ENCODE peak calls at places on chromosomes 11 and 22, in nine cellular contexts. One of them, this sample, is unnamed.

GRCh38 chr11:12864316-12865156 is 144.6 kb upstream of the RASSF10 start:
- DNase-seq in islet precursor cell: peak
- DNase-seq in SJSA1: peak
- DNase-seq in stimulated activated CD4-positive, alpha-beta T cell treated with anti-CD3 and anti-CD28 coated beads, Interleukin-2, amount 100 ng/mL, for 48 hours: no peak
- DNase-seq in posterior cingulate gyrus: no peak
- DNase-seq in lower lobe of right lung: no peak
- DNase-seq in Caco-2: peak
- DNase-seq in NCI-H1092 treated with DMSO at 0.1 percent for 48 hours: peak
- DNase-seq in Caki2: no peak
- DNase-seq in this sample: peak

GRCh38 chr11:1276061-1276790 is 33.2 kb downstream of the TOLLIP start:
- DNase-seq in islet precursor cell: no peak
- DNase-seq in SJSA1: no peak
- DNase-seq in stimulated activated CD4-positive, alpha-beta T cell treated with anti-CD3 and anti-CD28 coated beads, Interleukin-2, amount 100 ng/mL, for 48 hours: no peak
- DNase-seq in posterior cingulate gyrus: peak
- DNase-seq in lower lobe of right lung: no peak
- DNase-seq in Caco-2: no peak
- DNase-seq in NCI-H1092 treated with DMSO at 0.1 percent for 48 hours: no peak
- DNase-seq in Caki2: no peak
- DNase-seq in this sample: no peak

GRCh38 chr22:26452236-26453016 is 23.4 kb downstream of the ASPHD2 start:
- DNase-seq in islet precursor cell: no peak
- DNase-seq in SJSA1: no peak
- DNase-seq in stimulated activated CD4-positive, alpha-beta T cell treated with anti-CD3 and anti-CD28 coated beads, Interleukin-2, amount 100 ng/mL, for 48 hours: no peak
- DNase-seq in posterior cingulate gyrus: no peak
- DNase-seq in lower lobe of right lung: no peak
- DNase-seq in Caco-2: no peak
- DNase-seq in NCI-H1092 treated with DMSO at 0.1 percent for 48 hours: no peak
- DNase-seq in Caki2: no peak
- DNase-seq in this sample: no peak

GRCh38 chr22:25348391-25348790 is 129.0 kb downstream of the CRYBB2 start:
- DNase-seq in islet precursor cell: no peak
- DNase-seq in SJSA1: no peak
- DNase-seq in stimulated activated CD4-positive, alpha-beta T cell treated with anti-CD3 and anti-CD28 coated beads, Interleukin-2, amount 100 ng/mL, for 48 hours: no peak
- DNase-seq in posterior cingulate gyrus: no peak
- DNase-seq in lower lobe of right lung: no peak
- DNase-seq in Caco-2: no peak
- DNase-seq in NCI-H1092 treated with DMSO at 0.1 percent for 48 hours: no peak
- DNase-seq in Caki2: no peak
- DNase-seq in this sample: no peak

GRCh38 chr11:266676-267439 is 11.3 kb upstream of the NLRP6 start:
- DNase-seq in islet precursor cell: no peak
- DNase-seq in SJSA1: no peak
- DNase-seq in stimulated activated CD4-positive, alpha-beta T cell treated with anti-CD3 and anti-CD28 coated beads, Interleukin-2, amount 100 ng/mL, for 48 hours: no peak
- DNase-seq in posterior cingulate gyrus: no peak
- DNase-seq in lower lobe of right lung: no peak
- DNase-seq in Caco-2: no peak
- DNase-seq in NCI-H1092 treated with DMSO at 0.1 percent for 48 hours: no peak
- DNase-seq in Caki2: peak
- DNase-seq in this sample: no peak

GRCh38 chr11:35610636-35611035 is 7.6 kb upstream of the FJX1 start:
- DNase-seq in islet precursor cell: no peak
- DNase-seq in SJSA1: no peak
- DNase-seq in stimulated activated CD4-positive, alpha-beta T cell treated with anti-CD3 and anti-CD28 coated beads, Interleukin-2, amount 100 ng/mL, for 48 hours: no peak
- DNase-seq in posterior cingulate gyrus: no peak
- DNase-seq in lower lobe of right lung: no peak
- DNase-seq in Caco-2: no peak
- DNase-seq in NCI-H1092 treated with DMSO at 0.1 percent for 48 hours: no peak
- DNase-seq in Caki2: no peak
- DNase-seq in this sample: no peak

GRCh38 chr11:70739091-70739490 is 340.8 kb downstream of the CTTN start:
- DNase-seq in islet precursor cell: no peak
- DNase-seq in SJSA1: no peak
- DNase-seq in stimulated activated CD4-positive, alpha-beta T cell treated with anti-CD3 and anti-CD28 coated beads, Interleukin-2, amount 100 ng/mL, for 48 hours: no peak
- DNase-seq in posterior cingulate gyrus: no peak
- DNase-seq in lower lobe of right lung: peak
- DNase-seq in Caco-2: no peak
- DNase-seq in NCI-H1092 treated with DMSO at 0.1 percent for 48 hours: no peak
- DNase-seq in Caki2: no peak
- DNase-seq in this sample: no peak

GRCh38 chr11:72595292-72595684 is 78.9 kb downstream of the PDE2A start:
- DNase-seq in islet precursor cell: no peak
- DNase-seq in SJSA1: no peak
- DNase-seq in stimulated activated CD4-positive, alpha-beta T cell treated with anti-CD3 and anti-CD28 coated beads, Interleukin-2, amount 100 ng/mL, for 48 hours: no peak
- DNase-seq in posterior cingulate gyrus: no peak
- DNase-seq in lower lobe of right lung: no peak
- DNase-seq in Caco-2: no peak
- DNase-seq in NCI-H1092 treated with DMSO at 0.1 percent for 48 hours: no peak
- DNase-seq in Caki2: no peak
- DNase-seq in this sample: no peak

GRCh38 chr11:1303196-1303821 is 6.1 kb downstream of the TOLLIP start:
- DNase-seq in islet precursor cell: peak
- DNase-seq in SJSA1: no peak
- DNase-seq in stimulated activated CD4-positive, alpha-beta T cell treated with anti-CD3 and anti-CD28 coated beads, Interleukin-2, amount 100 ng/mL, for 48 hours: no peak
- DNase-seq in posterior cingulate gyrus: no peak
- DNase-seq in lower lobe of right lung: peak
- DNase-seq in Caco-2: no peak
- DNase-seq in NCI-H1092 treated with DMSO at 0.1 percent for 48 hours: no peak
- DNase-seq in Caki2: no peak
- DNase-seq in this sample: peak

GRCh38 chr11:61851128-61851899 is 23.2 kb downstream of the FADS2 start:
- DNase-seq in islet precursor cell: no peak
- DNase-seq in SJSA1: no peak
- DNase-seq in stimulated activated CD4-positive, alpha-beta T cell treated with anti-CD3 and anti-CD28 coated beads, Interleukin-2, amount 100 ng/mL, for 48 hours: no peak
- DNase-seq in posterior cingulate gyrus: no peak
- DNase-seq in lower lobe of right lung: no peak
- DNase-seq in Caco-2: no peak
- DNase-seq in NCI-H1092 treated with DMSO at 0.1 percent for 48 hours: no peak
- DNase-seq in Caki2: no peak
- DNase-seq in this sample: no peak

GRCh38 chr11:126951465-126951864 is 49.1 kb downstream of the KIRREL3 start:
- DNase-seq in islet precursor cell: no peak
- DNase-seq in SJSA1: no peak
- DNase-seq in stimulated activated CD4-positive, alpha-beta T cell treated with anti-CD3 and anti-CD28 coated beads, Interleukin-2, amount 100 ng/mL, for 48 hours: no peak
- DNase-seq in posterior cingulate gyrus: no peak
- DNase-seq in lower lobe of right lung: no peak
- DNase-seq in Caco-2: no peak
- DNase-seq in NCI-H1092 treated with DMSO at 0.1 percent for 48 hours: no peak
- DNase-seq in Caki2: no peak
- DNase-seq in this sample: no peak

GRCh38 chr11:66326261-66327111 is 9.6 kb upstream of the CD248 start:
- DNase-seq in islet precursor cell: peak
- DNase-seq in SJSA1: peak
- DNase-seq in stimulated activated CD4-positive, alpha-beta T cell treated with anti-CD3 and anti-CD28 coated beads, Interleukin-2, amount 100 ng/mL, for 48 hours: no peak
- DNase-seq in posterior cingulate gyrus: no peak
- DNase-seq in lower lobe of right lung: no peak
- DNase-seq in Caco-2: no peak
- DNase-seq in NCI-H1092 treated with DMSO at 0.1 percent for 48 hours: no peak
- DNase-seq in Caki2: no peak
- DNase-seq in this sample: no peak

GRCh38 chr11:38046571-38047135 is 1448.6 kb upstream of the RAG2 start:
- DNase-seq in islet precursor cell: peak
- DNase-seq in SJSA1: no peak
- DNase-seq in stimulated activated CD4-positive, alpha-beta T cell treated with anti-CD3 and anti-CD28 coated beads, Interleukin-2, amount 100 ng/mL, for 48 hours: no peak
- DNase-seq in posterior cingulate gyrus: no peak
- DNase-seq in lower lobe of right lung: no peak
- DNase-seq in Caco-2: no peak
- DNase-seq in NCI-H1092 treated with DMSO at 0.1 percent for 48 hours: no peak
- DNase-seq in Caki2: no peak
- DNase-seq in this sample: peak

GRCh38 chr22:46865052-46865434 is 102.6 kb downstream of the TBC1D22A start:
- DNase-seq in islet precursor cell: no peak
- DNase-seq in SJSA1: no peak
- DNase-seq in stimulated activated CD4-positive, alpha-beta T cell treated with anti-CD3 and anti-CD28 coated beads, Interleukin-2, amount 100 ng/mL, for 48 hours: no peak
- DNase-seq in posterior cingulate gyrus: no peak
- DNase-seq in lower lobe of right lung: no peak
- DNase-seq in Caco-2: no peak
- DNase-seq in NCI-H1092 treated with DMSO at 0.1 percent for 48 hours: no peak
- DNase-seq in Caki2: no peak
- DNase-seq in this sample: peak

GRCh38 chr11:31802990-31803812 is 7.9 kb downstream of the PAX6 start:
- DNase-seq in islet precursor cell: no peak
- DNase-seq in SJSA1: no peak
- DNase-seq in stimulated activated CD4-positive, alpha-beta T cell treated with anti-CD3 and anti-CD28 coated beads, Interleukin-2, amount 100 ng/mL, for 48 hours: no peak
- DNase-seq in posterior cingulate gyrus: no peak
- DNase-seq in lower lobe of right lung: no peak
- DNase-seq in Caco-2: no peak
- DNase-seq in NCI-H1092 treated with DMSO at 0.1 percent for 48 hours: no peak
- DNase-seq in Caki2: no peak
- DNase-seq in this sample: peak

GRCh38 chr11:114987171-114987760 is 308.9 kb downstream of the NXPE2 start:
- DNase-seq in islet precursor cell: no peak
- DNase-seq in SJSA1: no peak
- DNase-seq in stimulated activated CD4-positive, alpha-beta T cell treated with anti-CD3 and anti-CD28 coated beads, Interleukin-2, amount 100 ng/mL, for 48 hours: no peak
- DNase-seq in posterior cingulate gyrus: no peak
- DNase-seq in lower lobe of right lung: no peak
- DNase-seq in Caco-2: no peak
- DNase-seq in NCI-H1092 treated with DMSO at 0.1 percent for 48 hours: no peak
- DNase-seq in Caki2: no peak
- DNase-seq in this sample: peak

GRCh38 chr22:44586337-44586990 is 88.4 kb upstream of the RTL6 start:
- DNase-seq in islet precursor cell: no peak
- DNase-seq in SJSA1: no peak
- DNase-seq in stimulated activated CD4-positive, alpha-beta T cell treated with anti-CD3 and anti-CD28 coated beads, Interleukin-2, amount 100 ng/mL, for 48 hours: no peak
- DNase-seq in posterior cingulate gyrus: no peak
- DNase-seq in lower lobe of right lung: peak
- DNase-seq in Caco-2: no peak
- DNase-seq in NCI-H1092 treated with DMSO at 0.1 percent for 48 hours: peak
- DNase-seq in Caki2: no peak
- DNase-seq in this sample: peak

GRCh38 chr22:23285734-23286133 is 105.4 kb downstream of the BCR start:
- DNase-seq in islet precursor cell: no peak
- DNase-seq in SJSA1: peak
- DNase-seq in stimulated activated CD4-positive, alpha-beta T cell treated with anti-CD3 and anti-CD28 coated beads, Interleukin-2, amount 100 ng/mL, for 48 hours: no peak
- DNase-seq in posterior cingulate gyrus: no peak
- DNase-seq in lower lobe of right lung: no peak
- DNase-seq in Caco-2: no peak
- DNase-seq in NCI-H1092 treated with DMSO at 0.1 percent for 48 hours: no peak
- DNase-seq in Caki2: no peak
- DNase-seq in this sample: no peak

GRCh38 chr11:134119094-134119493 is 50.2 kb downstream of the JAM3 start:
- DNase-seq in islet precursor cell: no peak
- DNase-seq in SJSA1: no peak
- DNase-seq in stimulated activated CD4-positive, alpha-beta T cell treated with anti-CD3 and anti-CD28 coated beads, Interleukin-2, amount 100 ng/mL, for 48 hours: no peak
- DNase-seq in posterior cingulate gyrus: no peak
- DNase-seq in lower lobe of right lung: no peak
- DNase-seq in Caco-2: no peak
- DNase-seq in NCI-H1092 treated with DMSO at 0.1 percent for 48 hours: no peak
- DNase-seq in Caki2: no peak
- DNase-seq in this sample: no peak

GRCh38 chr11:83403990-83404389 is 117.8 kb upstream of the CCDC90B start:
- DNase-seq in islet precursor cell: peak
- DNase-seq in SJSA1: no peak
- DNase-seq in stimulated activated CD4-positive, alpha-beta T cell treated with anti-CD3 and anti-CD28 coated beads, Interleukin-2, amount 100 ng/mL, for 48 hours: no peak
- DNase-seq in posterior cingulate gyrus: no peak
- DNase-seq in lower lobe of right lung: no peak
- DNase-seq in Caco-2: no peak
- DNase-seq in NCI-H1092 treated with DMSO at 0.1 percent for 48 hours: no peak
- DNase-seq in Caki2: no peak
- DNase-seq in this sample: no peak

GRCh38 chr22:19822301-19823117 is 32.2 kb downstream of the GNB1L start:
- DNase-seq in islet precursor cell: no peak
- DNase-seq in SJSA1: no peak
- DNase-seq in stimulated activated CD4-positive, alpha-beta T cell treated with anti-CD3 and anti-CD28 coated beads, Interleukin-2, amount 100 ng/mL, for 48 hours: no peak
- DNase-seq in posterior cingulate gyrus: peak
- DNase-seq in lower lobe of right lung: peak
- DNase-seq in Caco-2: no peak
- DNase-seq in NCI-H1092 treated with DMSO at 0.1 percent for 48 hours: no peak
- DNase-seq in Caki2: no peak
- DNase-seq in this sample: peak

This sample was measured in endodermal cell.